ENCODE peak calls at places on chromosomes 2 and 18, in four cellular contexts. One of them, this sample, is unnamed.
A peak's percentile ranks its signal among the peaks of the same experiment; 100 is the strongest.

GRCh38 chr2:31251018-31251417 is 17.1 kb downstream of the EHD3 start:
- DNase-seq in adrenal gland: no peak
- DNase-seq in IMR-90: no peak
- DNase-seq in prostate gland: no peak
- DNase-seq in this sample: no peak

GRCh38 chr2:206488623-206489022 is 45.3 kb downstream of the ADAM23 start:
- DNase-seq in prostate gland: no peak
- DNase-seq in IMR-90: no peak
- DNase-seq in adrenal gland: no peak
- DNase-seq in this sample: no peak

GRCh38 chr18:44754567-44754966 is 73.9 kb downstream of the SETBP1 start:
- DNase-seq in IMR-90: no peak
- DNase-seq in prostate gland: no peak
- DNase-seq in adrenal gland: no peak
- DNase-seq in this sample: no peak

GRCh38 chr2:195270466-195270865 is 386.6 kb upstream of the SLC39A10 start:
- DNase-seq in IMR-90: no peak
- DNase-seq in prostate gland: no peak
- DNase-seq in adrenal gland: no peak
- DNase-seq in this sample: no peak

GRCh38 chr2:15127876-15128275 is 433.3 kb downstream of the NBAS start:
- DNase-seq in IMR-90: no peak
- DNase-seq in adrenal gland: no peak
- DNase-seq in prostate gland: no peak
- DNase-seq in this sample: no peak

GRCh38 chr2:64867253-64867996 is 121.8 kb upstream of the SLC1A4 start:
- DNase-seq in IMR-90: no peak
- DNase-seq in prostate gland: no peak
- DNase-seq in adrenal gland: no peak
- DNase-seq in this sample: no peak

GRCh38 chr18:51622676-51623075 is 425.2 kb upstream of the MEX3C start:
- DNase-seq in IMR-90: no peak
- DNase-seq in adrenal gland: no peak
- DNase-seq in prostate gland: no peak
- DNase-seq in this sample: no peak

GRCh38 chr18:60962629-60963028 is 370.6 kb upstream of the CDH20 start:
- DNase-seq in IMR-90: no peak
- DNase-seq in prostate gland: no peak
- DNase-seq in adrenal gland: no peak
- DNase-seq in this sample: no peak

GRCh38 chr18:34493099-34493544 is 217.0 kb upstream of the DTNA start:
- DNase-seq in IMR-90: peak; percentile 58
- DNase-seq in adrenal gland: peak; percentile 74
- DNase-seq in prostate gland: peak; percentile 10
- DNase-seq in this sample: peak; percentile 74

GRCh38 chr2:172693529-172694185 is 42.0 kb upstream of the RAPGEF4 start:
- DNase-seq in IMR-90: no peak
- DNase-seq in prostate gland: no peak
- DNase-seq in adrenal gland: no peak
- DNase-seq in this sample: no peak

GRCh38 chr2:163665817-163666216 is 70.0 kb downstream of the FIGN start:
- DNase-seq in adrenal gland: no peak
- DNase-seq in prostate gland: no peak
- DNase-seq in IMR-90: peak; percentile 49
- DNase-seq in this sample: no peak

GRCh38 chr18:68519341-68519740 is 195.6 kb downstream of the TMX3 start:
- DNase-seq in adrenal gland: no peak
- DNase-seq in prostate gland: no peak
- DNase-seq in IMR-90: peak; percentile 11
- DNase-seq in this sample: peak; percentile 41

GRCh38 chr2:233437439-233437955 is 83.2 kb downstream of the DGKD start:
- DNase-seq in adrenal gland: no peak
- DNase-seq in prostate gland: no peak
- DNase-seq in IMR-90: no peak
- DNase-seq in this sample: no peak

GRCh38 chr2:233440314-233440713 is 86.0 kb downstream of the DGKD start:
- DNase-seq in adrenal gland: no peak
- DNase-seq in prostate gland: no peak
- DNase-seq in IMR-90: no peak
- DNase-seq in this sample: no peak

GRCh38 chr2:233438573-233439147 is 84.4 kb downstream of the DGKD start:
- DNase-seq in prostate gland: no peak
- DNase-seq in IMR-90: no peak
- DNase-seq in adrenal gland: no peak
- DNase-seq in this sample: no peak

GRCh38 chr2:233440714-233441113 is 86.4 kb downstream of the DGKD start:
- DNase-seq in IMR-90: no peak
- DNase-seq in prostate gland: no peak
- DNase-seq in adrenal gland: no peak
- DNase-seq in this sample: no peak

GRCh38 chr2:233439191-233439590 is 84.9 kb downstream of the DGKD start:
- DNase-seq in adrenal gland: no peak
- DNase-seq in prostate gland: no peak
- DNase-seq in IMR-90: no peak
- DNase-seq in this sample: no peak
- H3K27me3 ChIP-seq in adrenal gland: no peaks in the 10 kb centered on the region
- H3K27me3 ChIP-seq in prostate gland: no peaks in the 10 kb centered on the region
- H3K27me3 ChIP-seq in IMR-90: no peaks in the 10 kb centered on the region
- H3K27me3 ChIP-seq in this sample: no peaks in the 10 kb centered on the region

GRCh38 chr2:9528036-9528787 is 27.4 kb downstream of the ADAM17 start:
- DNase-seq in adrenal gland: no peak
- DNase-seq in prostate gland: no peak
- DNase-seq in IMR-90: peak; percentile 43
- DNase-seq in this sample: no peak

GRCh38 chr2:9524291-9524690 is 31.3 kb downstream of the ADAM17 start:
- DNase-seq in IMR-90: no peak
- DNase-seq in adrenal gland: no peak
- DNase-seq in prostate gland: no peak
- DNase-seq in this sample: no peak

GRCh38 chr2:9525266-9525665 is 30.4 kb downstream of the ADAM17 start:
- DNase-seq in adrenal gland: no peak
- DNase-seq in prostate gland: no peak
- DNase-seq in IMR-90: no peak
- DNase-seq in this sample: no peak
- H3K36me3 ChIP-seq in adrenal gland: peaks cover 20% of the 10 kb centered on the region
- H3K36me3 ChIP-seq in prostate gland: no peaks in the 10 kb centered on the region
- H3K36me3 ChIP-seq in IMR-90: peaks cover 25% of the 10 kb centered on the region
- H3K36me3 ChIP-seq in this sample: peaks cover 31% of the 10 kb centered on the region

GRCh38 chr2:168180914-168181313 is 66.5 kb downstream of the STK39 start:
- DNase-seq in adrenal gland: no peak
- DNase-seq in IMR-90: no peak
- DNase-seq in prostate gland: no peak
- DNase-seq in this sample: no peak
- H3K4me3 ChIP-seq in adrenal gland: no peak overlapping the region
- H3K4me3 ChIP-seq in IMR-90: no peak overlapping the region
- H3K4me3 ChIP-seq in prostate gland: no peak overlapping the region
- H3K4me3 ChIP-seq in this sample: no peak overlapping the region

GRCh38 chr18:78722959-78723706 is 256.5 kb upstream of the SALL3 start:
- DNase-seq in prostate gland: no peak
- DNase-seq in IMR-90: no peak
- DNase-seq in adrenal gland: no peak
- DNase-seq in this sample: no peak
- H3K27me3 ChIP-seq in prostate gland: no peaks in the 10 kb centered on the region
- H3K27me3 ChIP-seq in IMR-90: no peaks in the 10 kb centered on the region
- H3K27me3 ChIP-seq in adrenal gland: peaks cover 3% of the 10 kb centered on the region
- H3K27me3 ChIP-seq in this sample: no peaks in the 10 kb centered on the region

GRCh38 chr2:240134466-240134865 is 1.6 kb downstream of the COPS9 start:
- DNase-seq in prostate gland: no peak
- DNase-seq in IMR-90: no peak
- DNase-seq in adrenal gland: no peak
- DNase-seq in this sample: no peak

GRCh38 chr2:240131296-240131695 is 4.8 kb downstream of the COPS9 start:
- DNase-seq in IMR-90: no peak
- DNase-seq in prostate gland: no peak
- DNase-seq in adrenal gland: peak; percentile 4
- DNase-seq in this sample: no peak

GRCh38 chr2:240131941-240132650 is 4.0 kb downstream of the COPS9 start:
- DNase-seq in IMR-90: no peak
- DNase-seq in prostate gland: no peak
- DNase-seq in adrenal gland: peak; percentile 9
- DNase-seq in this sample: no peak

GRCh38 chr2:240133401-240133800 is 2.7 kb downstream of the COPS9 start:
- DNase-seq in IMR-90: no peak
- DNase-seq in adrenal gland: peak; percentile 6
- DNase-seq in prostate gland: no peak
- DNase-seq in this sample: no peak

DNA sequence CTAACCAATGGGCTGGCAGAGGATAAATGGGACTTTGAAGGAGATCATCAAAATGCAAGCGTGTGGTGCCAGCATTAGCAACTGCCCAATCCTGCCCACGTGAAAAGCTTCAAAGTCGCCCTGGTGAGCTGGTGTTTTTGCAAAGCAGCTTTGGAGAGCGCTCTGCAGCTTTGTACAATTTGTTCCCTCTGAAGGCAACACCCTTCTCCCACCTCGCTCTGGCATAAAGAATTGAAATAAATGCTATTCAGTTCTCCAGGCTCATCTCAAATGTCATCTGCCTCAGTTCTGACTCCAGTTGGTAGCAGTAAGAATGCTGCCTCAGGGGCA is 3.5 kb downstream of the COPS9 start:
- DNase-seq in adrenal gland: no peak
- DNase-seq in prostate gland: no peak
- DNase-seq in IMR-90: no peak
- DNase-seq in this sample: no peak
- H3K36me3 ChIP-seq in adrenal gland: peaks cover 62% of the 10 kb centered on the region
- H3K36me3 ChIP-seq in prostate gland: peaks cover 15% of the 10 kb centered on the region
- H3K36me3 ChIP-seq in IMR-90: peaks cover 46% of the 10 kb centered on the region
- H3K36me3 ChIP-seq in this sample: peaks cover 46% of the 10 kb centered on the region

GRCh38 chr18:58766164-58766563 is 94.9 kb downstream of the MALT1 start:
- DNase-seq in IMR-90: no peak
- DNase-seq in prostate gland: no peak
- DNase-seq in adrenal gland: no peak
- DNase-seq in this sample: no peak

GRCh38 chr18:58769321-58769720 is 95.4 kb upstream of the ZNF532 start:
- DNase-seq in adrenal gland: no peak
- DNase-seq in IMR-90: no peak
- DNase-seq in prostate gland: no peak
- DNase-seq in this sample: no peak

GRCh38 chr18:58762781-58763171 is 91.5 kb downstream of the MALT1 start:
- DNase-seq in adrenal gland: peak; percentile 5
- DNase-seq in IMR-90: no peak
- DNase-seq in prostate gland: no peak
- DNase-seq in this sample: no peak

GRCh38 chr18:58772161-58772560 is 92.5 kb upstream of the ZNF532 start:
- DNase-seq in prostate gland: no peak
- DNase-seq in IMR-90: no peak
- DNase-seq in adrenal gland: no peak
- DNase-seq in this sample: no peak

GRCh38 chr18:58768293-58768974 is 96.2 kb upstream of the ZNF532 start:
- DNase-seq in adrenal gland: peak; percentile 69
- DNase-seq in prostate gland: peak; percentile 75
- DNase-seq in IMR-90: peak; percentile 48
- DNase-seq in this sample: no peak
- H3K4me3 ChIP-seq in adrenal gland: no peak overlapping the region
- H3K4me3 ChIP-seq in prostate gland: no peak overlapping the region
- H3K4me3 ChIP-seq in IMR-90: peak overlapping the region; percentile 20
- H3K4me3 ChIP-seq in this sample: peak overlapping the region; percentile 22

DNA sequence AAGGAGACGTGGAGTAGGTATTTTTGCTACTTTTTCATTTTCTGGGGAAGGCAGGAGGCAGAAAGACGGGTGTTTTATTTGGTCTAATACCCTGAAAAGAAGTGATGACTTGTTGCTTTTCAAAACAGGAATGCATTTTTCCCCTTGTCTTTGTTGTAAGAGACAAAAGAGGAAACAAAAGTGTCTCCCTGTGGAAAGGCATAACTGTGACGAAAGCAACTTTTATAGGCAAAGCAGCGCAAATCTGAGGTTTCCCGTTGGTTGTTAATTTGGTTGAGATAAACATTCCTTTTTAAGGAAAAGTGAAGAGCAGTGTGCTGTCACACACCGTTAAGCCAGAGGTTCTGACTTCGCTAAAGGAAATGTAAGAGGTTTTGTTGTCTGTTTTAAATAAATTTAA is 3.4 kb downstream of the FZD7 start:
- DNase-seq in adrenal gland: no peak
- DNase-seq in prostate gland: no peak
- DNase-seq in IMR-90: peak; percentile 63
- DNase-seq in this sample: no peak
- H3K27me3 ChIP-seq in adrenal gland: peaks cover 5% of the 10 kb centered on the region
- H3K27me3 ChIP-seq in prostate gland: no peaks in the 10 kb centered on the region
- H3K27me3 ChIP-seq in IMR-90: no peaks in the 10 kb centered on the region
- H3K27me3 ChIP-seq in this sample: no peaks in the 10 kb centered on the region